ENCODE peak calls at places on chromosomes 1 and 21, in five cellular contexts. F is testis, X is uterus, C is IMR-90, S is transverse colon. W is an unnamed sample.

GRCh38 chr1:109891930-109892329 is 18.7 kb upstream of the CSF1 start:
- DNase-seq in S (no peak), F (no peak), C (no peak), X (no peak), W (no peak)

GRCh38 chr1:150877220-150877516 is 769 bp upstream of the ARNT start:
- DNase-seq in S (no peak), F (no peak), C (no peak), X (no peak), W (no peak)

GRCh38 chr21:35840197-35840799 is 220.0 kb downstream of the SETD4 start:
- DNase-seq in C (peak), F (peak), X (peak), S (peak), W (peak)

GRCh38 chr1:32240140-32240951 is 6.7 kb upstream of the FAM167B start:
- DNase-seq in F (peak), C (peak), S (peak), X (peak), W (no peak)

GRCh38 chr1:111778541-111779051 is 22.9 kb downstream of the DDX20 start:
- DNase-seq in X (no peak), F (no peak), C (no peak), S (no peak), W (no peak)

GRCh38 chr1:87174726-87175237 is 153.9 kb upstream of the LMO4 start:
- DNase-seq in X (no peak), F (no peak), S (no peak), C (no peak), W (no peak)

GRCh38 chr21:14520535-14520934 is 25.6 kb downstream of the SAMSN1 start:
- DNase-seq in F (no peak), S (no peak), X (no peak), C (no peak), W (no peak)

GRCh38 chr1:88910401-88910800 is 19.0 kb upstream of the GTF2B start:
- DNase-seq in S (no peak), C (no peak), F (no peak), X (no peak), W (no peak)

GRCh38 chr1:196660912-196661311 is 9.1 kb downstream of the CFH start:
- DNase-seq in S (no peak), C (peak), X (no peak), F (peak), W (no peak)

GRCh38 chr1:62782197-62782886 is 1.6 kb upstream of the ATG4C start:
- DNase-seq in S (no peak), X (no peak), F (no peak), C (peak), W (no peak)

GRCh38 chr1:116987256-116987555 is 14.4 kb upstream of the CD101 start:
- DNase-seq in S (peak), F (no peak), C (no peak), X (no peak), W (no peak)

GRCh38 chr1:165827199-165828102 is at the start of gene UCK2:
- DNase-seq in F (peak), C (peak), S (peak), X (peak), W (peak)

GRCh38 chr1:113389356-113389952 is 861 bp upstream of the MAGI3 start:
- DNase-seq in C (no peak), S (no peak), F (no peak), X (no peak), W (no peak)

GRCh38 chr1:220291575-220291974 is 19.3 kb upstream of the RAB3GAP2 start:
- DNase-seq in F (no peak), S (no peak), X (no peak), C (no peak), W (no peak)

GRCh38 chr1:54603241-54603640 is 20.1 kb downstream of the FAM151A start:
- DNase-seq in X (no peak), C (no peak), F (no peak), S (no peak), W (no peak)

GRCh38 chr21:39588884-39589283 is 23.9 kb upstream of the B3GALT5 start:
- DNase-seq in F (no peak), S (no peak), C (no peak), X (no peak), W (no peak)

GRCh38 chr1:23548704-23549143 is 10.6 kb downstream of the ID3 start:
- DNase-seq in X (peak), S (peak), F (no peak), C (peak), W (no peak)

GRCh38 chr21:43289966-43290365 is 121.2 kb downstream of the CRYAA start:
- DNase-seq in X (no peak), F (no peak), S (no peak), C (no peak), W (no peak)

GRCh38 chr1:6638226-6638625 is 13.6 kb downstream of the THAP3 start:
- DNase-seq in C (peak), F (peak), S (peak), X (peak), W (no peak)

GRCh38 chr1:150262388-150263320 is 5.1 kb downstream of the CA14 start:
- DNase-seq in X (no peak), F (no peak), C (no peak), S (no peak), W (no peak)

GRCh38 chr21:28704746-28705145 is 287.9 kb downstream of the LTN1 start:
- DNase-seq in X (peak), C (peak), S (no peak), F (no peak), W (no peak)

GRCh38 chr1:10170362-10170665 is 40.1 kb upstream of the KIF1B start:
- DNase-seq in X (no peak), C (peak), F (no peak), S (no peak), W (no peak)

GRCh38 chr21:39073063-39073462 is 110.2 kb downstream of the PSMG1 start:
- DNase-seq in F (no peak), S (no peak), X (no peak), C (no peak), W (no peak)

GRCh38 chr1:150807674-150808073 is 386 bp downstream of the CTSK start:
- DNase-seq in X (no peak), C (no peak), F (no peak), S (no peak), W (no peak)

GRCh38 chr1:12454406-12455391 is 163.3 kb downstream of the DHRS3 start:
- DNase-seq in S (no peak), C (peak), F (no peak), X (peak), W (no peak)

GRCh38 chr21:32348604-32349332 is 44.0 kb downstream of the URB1 start:
- DNase-seq in S (no peak), F (no peak), C (no peak), X (no peak), W (no peak)
- TF ChIP-seq POLR2A in S (no peak), F (no peak), C (no peak), X (no peak), W (no peak)

GRCh38 chr1:14769486-14770274 is 171.2 kb downstream of the KAZN start:
- DNase-seq in X (no peak), C (no peak), S (no peak), F (no peak), W (no peak)
- TF ChIP-seq POLR2A in X (no peak), C (no peak), S (no peak), F (no peak), W (no peak)

GRCh38 chr1:84143796-84144565 is at the start of gene PRKACB:
- DNase-seq in X (no peak), F (no peak), C (peak), S (no peak), W (no peak)
- TF ChIP-seq POLR2A in X (no peak), F (no peak), C (no peak), S (peak), W (no peak)

GRCh38 chr1:20495661-20496060 is 9.7 kb upstream of the CAMK2N1 start:
- DNase-seq in X (no peak), C (no peak), F (no peak), S (no peak), W (no peak)
- TF ChIP-seq POLR2A in X (no peak), C (no peak), F (no peak), S (no peak), W (no peak)

DNA sequence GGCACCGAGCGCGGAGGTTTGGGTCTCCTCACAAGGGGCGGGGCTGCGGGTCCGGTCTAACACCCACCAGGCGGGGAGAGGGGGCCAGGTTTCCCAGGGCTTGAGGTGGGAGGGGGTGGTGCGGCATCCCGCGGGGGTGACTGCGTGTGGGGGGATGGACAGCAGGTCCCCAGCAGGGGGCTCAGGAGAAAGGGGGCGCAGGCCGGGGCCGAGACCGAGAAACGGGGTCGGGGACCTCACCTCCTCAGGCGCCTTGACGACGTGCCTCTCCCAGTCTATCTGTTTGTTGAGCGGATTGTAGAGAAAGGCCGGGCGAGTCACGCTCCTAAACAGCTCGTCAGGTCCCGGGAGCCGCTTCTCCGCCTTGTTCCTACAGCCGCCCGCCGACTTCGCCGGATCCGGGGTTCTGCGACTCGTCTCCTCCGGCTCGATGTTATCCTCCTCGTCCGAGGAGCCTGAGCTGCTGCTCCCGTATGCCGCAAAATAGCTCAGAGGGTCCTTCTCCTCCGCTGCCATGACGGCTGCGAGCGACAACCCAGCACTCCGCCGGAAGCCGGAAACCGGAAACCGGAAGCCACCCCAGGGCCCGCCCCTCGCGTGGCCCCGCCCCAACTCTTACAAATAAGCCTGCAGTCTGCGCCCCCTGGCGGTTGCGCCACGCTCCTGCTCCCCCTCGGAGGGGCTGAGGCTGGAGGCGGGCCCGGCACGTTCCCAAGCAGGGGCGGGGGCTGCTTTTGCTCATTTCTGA is at the start of gene C1orf52:
- DNase-seq in X (peak), S (peak), C (peak), F (peak), W (peak)
- TF ChIP-seq POLR2A in X (peak), S (peak), C (peak), F (no peak), W (peak)

DNA sequence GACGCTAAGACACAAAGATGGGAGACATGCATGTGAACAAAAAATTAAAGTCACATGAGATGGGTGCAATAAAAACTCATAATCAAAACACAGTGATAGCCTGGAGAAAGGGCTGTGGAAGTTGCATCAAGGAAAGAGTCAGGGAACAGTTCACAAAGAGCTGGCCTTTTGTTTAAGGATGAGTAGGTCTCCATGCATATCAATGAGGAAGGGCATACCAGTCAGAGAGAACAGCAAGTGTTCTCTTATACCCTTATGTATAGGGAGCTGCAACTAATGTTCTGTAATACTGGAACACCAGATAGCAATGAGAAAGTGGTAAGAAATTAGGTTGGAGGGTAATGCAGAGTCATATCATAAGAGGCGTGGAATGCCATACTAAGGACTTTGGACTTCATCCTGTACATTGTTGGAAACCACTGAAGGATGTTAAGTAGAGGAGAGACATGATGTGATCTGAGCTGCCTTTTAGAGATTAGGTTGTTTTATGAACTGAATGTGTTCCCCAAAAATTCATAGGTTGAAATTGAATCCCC is 46.7 kb upstream of the SAMD13 start:
- DNase-seq in X (no peak), S (no peak), C (no peak), F (no peak), W (no peak)
- TF ChIP-seq POLR2A in X (no peak), S (peak), C (no peak), F (no peak), W (no peak)

GRCh38 chr21:36966066-36966845 is at the start of gene HLCS:
- DNase-seq in C (peak), F (peak), X (peak), S (peak), W (peak)
- TF ChIP-seq POLR2A in C (peak), F (no peak), X (no peak), S (peak), W (peak)